ENCODE peak calls at places on chromosomes 7 and 10, in five cellular contexts. J is stimulated activated CD4-positive, alpha-beta T cell treated with anti-CD3 and anti-CD28 coated beads, Interleukin-1b, Interleukin-23, amount 100 ng/mL, for 4 hours; D is midbrain; B is fibroblast of lung; C is AG20443. Y is an unnamed sample.

GRCh38 chr7:112855227-112855626 is 65.0 kb upstream of the TMEM168 start:
- DNase-seq in J (no peak), D (no peak), C (no peak), B (no peak), Y (no peak)

GRCh38 chr7:155380986-155381851 is 76.7 kb upstream of the EN2 start:
- DNase-seq in D (peak), B (no peak), C (no peak), J (no peak), Y (no peak)

GRCh38 chr7:1942026-1942703 is 272.1 kb downstream of the ELFN1 start:
- DNase-seq in J (no peak), D (no peak), B (no peak), C (no peak), Y (no peak)

GRCh38 chr7:137343483-137343841 is at the start of gene PTN:
- DNase-seq in B (peak), D (peak), C (peak), J (no peak), Y (peak)

GRCh38 chr10:22325948-22326702 is 5.2 kb downstream of the BMI1 start:
- DNase-seq in J (no peak), B (no peak), C (no peak), D (no peak), Y (no peak)

GRCh38 chr7:34011711-34012110 is 106.4 kb downstream of the BMPER start:
- DNase-seq in B (no peak), D (no peak), J (no peak), C (peak), Y (no peak)

GRCh38 chr7:34575006-34575405 is 83.0 kb upstream of the NPSR1 start:
- DNase-seq in B (no peak), C (no peak), J (no peak), D (no peak), Y (no peak)

GRCh38 chr10:110358278-110358677 is 53.6 kb upstream of the SMNDC1 start:
- DNase-seq in B (no peak), C (no peak), D (no peak), J (no peak), Y (no peak)

GRCh38 chr10:42961776-42962119 is 115.1 kb upstream of the RET start:
- DNase-seq in D (no peak), J (no peak), B (no peak), C (no peak), Y (no peak)

GRCh38 chr7:44372560-44373417 is 47.4 kb upstream of the CAMK2B start:
- DNase-seq in C (peak), B (no peak), D (no peak), J (no peak), Y (no peak)

GRCh38 chr7:157441023-157441399 is 104.2 kb downstream of the DNAJB6 start:
- DNase-seq in B (no peak), J (no peak), D (no peak), C (no peak), Y (no peak)

GRCh38 chr7:83452256-83452655 is 196.7 kb downstream of the SEMA3E start:
- DNase-seq in C (no peak), J (no peak), D (no peak), B (no peak), Y (no peak)

GRCh38 chr7:78052112-78052511 is 253.5 kb downstream of the PHTF2 start:
- DNase-seq in C (no peak), J (no peak), B (peak), D (no peak), Y (no peak)

GRCh38 chr10:20492447-20492846 is 404.7 kb downstream of the NEBL start:
- DNase-seq in C (no peak), D (no peak), B (peak), J (no peak), Y (no peak)

GRCh38 chr7:19572566-19572965 is 136.3 kb downstream of the POLR1F start:
- DNase-seq in B (no peak), J (no peak), D (no peak), C (no peak), Y (no peak)

GRCh38 chr10:7071421-7071820 is 339.4 kb downstream of the SFMBT2 start:
- DNase-seq in D (no peak), C (no peak), B (no peak), J (no peak), Y (no peak)

GRCh38 chr10:14466256-14466655 is 135.5 kb upstream of the FRMD4A start:
- DNase-seq in J (no peak), C (peak), D (no peak), B (peak), Y (no peak)

GRCh38 chr10:15067154-15067553 is 21.4 kb downstream of the ACBD7 start:
- DNase-seq in D (no peak), B (no peak), C (no peak), J (no peak), Y (no peak)

GRCh38 chr10:47092822-47093221 is 181.6 kb downstream of the PTPN20 start:
- DNase-seq in J (no peak), C (no peak), D (peak), B (no peak), Y (no peak)

GRCh38 chr10:44968101-44968886 is 8.7 kb downstream of the RASSF4 start:
- DNase-seq in C (peak), B (peak), J (no peak), D (peak), Y (peak)

GRCh38 chr10:71700735-71701368 is 18.7 kb downstream of the C10orf105 start:
- DNase-seq in C (no peak), B (no peak), J (no peak), D (no peak), Y (no peak)

GRCh38 chr7:117645456-117646181 is 165.8 kb downstream of the CFTR start:
- DNase-seq in J (no peak), B (peak), C (no peak), D (no peak), Y (no peak)